ENCODE peak calls at places on chromosomes 13 and 19, in ten cellular contexts. One of them, this sample, is unnamed.

GRCh38 chr13:73334459-73334858 is 275.7 kb downstream of the KLF5 start:
- DNase-seq in CD8-positive, alpha-beta T cell: no peak
- DNase-seq in left ventricle myocardium inferior: no peak
- DNase-seq in uterus: no peak
- DNase-seq in PC-9: peak
- DNase-seq in CD4-positive, alpha-beta T cell: no peak
- DNase-seq in stomach: no peak
- DNase-seq in heart left ventricle: no peak
- DNase-seq in lung: no peak
- DNase-seq in ascending aorta: no peak
- DNase-seq in this sample: peak

GRCh38 chr13:100128373-100128772 is 39.5 kb downstream of the PCCA start:
- DNase-seq in lung: no peak
- DNase-seq in CD4-positive, alpha-beta T cell: no peak
- DNase-seq in heart left ventricle: no peak
- DNase-seq in stomach: no peak
- DNase-seq in left ventricle myocardium inferior: no peak
- DNase-seq in ascending aorta: no peak
- DNase-seq in PC-9: no peak
- DNase-seq in uterus: no peak
- DNase-seq in CD8-positive, alpha-beta T cell: no peak
- DNase-seq in this sample: no peak

GRCh38 chr19:17532116-17532515 is 20.7 kb downstream of the PGLS start:
- DNase-seq in heart left ventricle: no peak
- DNase-seq in CD4-positive, alpha-beta T cell: no peak
- DNase-seq in lung: no peak
- DNase-seq in ascending aorta: no peak
- DNase-seq in stomach: no peak
- DNase-seq in uterus: no peak
- DNase-seq in CD8-positive, alpha-beta T cell: no peak
- DNase-seq in left ventricle myocardium inferior: no peak
- DNase-seq in PC-9: no peak
- DNase-seq in this sample: no peak

GRCh38 chr13:30169442-30169841 is 137.9 kb downstream of the KATNAL1 start:
- DNase-seq in stomach: no peak
- DNase-seq in PC-9: no peak
- DNase-seq in lung: no peak
- DNase-seq in CD8-positive, alpha-beta T cell: no peak
- DNase-seq in ascending aorta: no peak
- DNase-seq in CD4-positive, alpha-beta T cell: no peak
- DNase-seq in left ventricle myocardium inferior: no peak
- DNase-seq in heart left ventricle: no peak
- DNase-seq in uterus: no peak
- DNase-seq in this sample: no peak

GRCh38 chr19:11652056-11652455 is 54.8 kb downstream of the ZNF627 start:
- DNase-seq in uterus: no peak
- DNase-seq in CD8-positive, alpha-beta T cell: no peak
- DNase-seq in PC-9: no peak
- DNase-seq in lung: no peak
- DNase-seq in stomach: no peak
- DNase-seq in CD4-positive, alpha-beta T cell: no peak
- DNase-seq in heart left ventricle: no peak
- DNase-seq in ascending aorta: no peak
- DNase-seq in left ventricle myocardium inferior: no peak
- DNase-seq in this sample: no peak

GRCh38 chr19:44848036-44848804 is 2.1 kb downstream of the NECTIN2 start:
- DNase-seq in left ventricle myocardium inferior: no peak
- DNase-seq in CD8-positive, alpha-beta T cell: no peak
- DNase-seq in uterus: peak
- DNase-seq in lung: no peak
- DNase-seq in ascending aorta: no peak
- DNase-seq in stomach: no peak
- DNase-seq in CD4-positive, alpha-beta T cell: no peak
- DNase-seq in PC-9: no peak
- DNase-seq in heart left ventricle: peak
- DNase-seq in this sample: peak

GRCh38 chr19:29714953-29715694 is at the start of gene C19orf12:
- DNase-seq in CD4-positive, alpha-beta T cell: peak
- DNase-seq in heart left ventricle: peak
- DNase-seq in lung: peak
- DNase-seq in ascending aorta: no peak
- DNase-seq in PC-9: no peak
- DNase-seq in left ventricle myocardium inferior: peak
- DNase-seq in uterus: peak
- DNase-seq in stomach: peak
- DNase-seq in CD8-positive, alpha-beta T cell: peak
- DNase-seq in this sample: peak

GRCh38 chr13:43720780-43721397 is 65.9 kb downstream of the ENOX1 start:
- DNase-seq in CD8-positive, alpha-beta T cell: no peak
- DNase-seq in heart left ventricle: no peak
- DNase-seq in ascending aorta: no peak
- DNase-seq in lung: no peak
- DNase-seq in CD4-positive, alpha-beta T cell: no peak
- DNase-seq in left ventricle myocardium inferior: no peak
- DNase-seq in uterus: no peak
- DNase-seq in stomach: no peak
- DNase-seq in PC-9: peak
- DNase-seq in this sample: no peak

GRCh38 chr13:95485045-95485517 is 67.4 kb upstream of the CLDN10 start:
- DNase-seq in ascending aorta: no peak
- DNase-seq in uterus: no peak
- DNase-seq in CD4-positive, alpha-beta T cell: no peak
- DNase-seq in left ventricle myocardium inferior: no peak
- DNase-seq in lung: no peak
- DNase-seq in stomach: no peak
- DNase-seq in PC-9: no peak
- DNase-seq in heart left ventricle: no peak
- DNase-seq in CD8-positive, alpha-beta T cell: no peak
- DNase-seq in this sample: peak

GRCh38 chr13:46168341-46168740 is 13.6 kb downstream of the LCP1 start:
- DNase-seq in left ventricle myocardium inferior: no peak
- DNase-seq in ascending aorta: no peak
- DNase-seq in CD8-positive, alpha-beta T cell: no peak
- DNase-seq in stomach: no peak
- DNase-seq in lung: no peak
- DNase-seq in PC-9: no peak
- DNase-seq in heart left ventricle: no peak
- DNase-seq in CD4-positive, alpha-beta T cell: no peak
- DNase-seq in uterus: peak
- DNase-seq in this sample: no peak

GRCh38 chr13:48507024-48507423 is 25.9 kb downstream of the RCBTB2 start:
- DNase-seq in uterus: no peak
- DNase-seq in PC-9: no peak
- DNase-seq in stomach: no peak
- DNase-seq in heart left ventricle: no peak
- DNase-seq in lung: no peak
- DNase-seq in ascending aorta: no peak
- DNase-seq in CD4-positive, alpha-beta T cell: no peak
- DNase-seq in left ventricle myocardium inferior: no peak
- DNase-seq in CD8-positive, alpha-beta T cell: no peak
- DNase-seq in this sample: peak

GRCh38 chr13:35621989-35622388 is 145.5 kb upstream of the MAB21L1 start:
- DNase-seq in PC-9: no peak
- DNase-seq in CD8-positive, alpha-beta T cell: no peak
- DNase-seq in CD4-positive, alpha-beta T cell: no peak
- DNase-seq in left ventricle myocardium inferior: no peak
- DNase-seq in heart left ventricle: no peak
- DNase-seq in lung: no peak
- DNase-seq in uterus: no peak
- DNase-seq in stomach: no peak
- DNase-seq in ascending aorta: no peak
- DNase-seq in this sample: no peak

GRCh38 chr19:43611788-43612187 is at the start of gene SRRM5:
- DNase-seq in heart left ventricle: no peak
- DNase-seq in PC-9: no peak
- DNase-seq in stomach: no peak
- DNase-seq in ascending aorta: no peak
- DNase-seq in lung: no peak
- DNase-seq in CD4-positive, alpha-beta T cell: no peak
- DNase-seq in left ventricle myocardium inferior: no peak
- DNase-seq in CD8-positive, alpha-beta T cell: no peak
- DNase-seq in uterus: no peak
- DNase-seq in this sample: no peak

GRCh38 chr19:5031231-5032100 is 62.6 kb downstream of the KDM4B start:
- DNase-seq in CD4-positive, alpha-beta T cell: peak
- DNase-seq in heart left ventricle: peak
- DNase-seq in ascending aorta: no peak
- DNase-seq in PC-9: peak
- DNase-seq in CD8-positive, alpha-beta T cell: peak
- DNase-seq in stomach: peak
- DNase-seq in lung: peak
- DNase-seq in uterus: peak
- DNase-seq in left ventricle myocardium inferior: peak
- DNase-seq in this sample: peak

GRCh38 chr19:29560313-29561075 is 34.7 kb downstream of the VSTM2B start:
- DNase-seq in ascending aorta: no peak
- DNase-seq in CD8-positive, alpha-beta T cell: no peak
- DNase-seq in left ventricle myocardium inferior: no peak
- DNase-seq in uterus: no peak
- DNase-seq in stomach: no peak
- DNase-seq in PC-9: no peak
- DNase-seq in CD4-positive, alpha-beta T cell: no peak
- DNase-seq in lung: no peak
- DNase-seq in heart left ventricle: no peak
- DNase-seq in this sample: no peak

GRCh38 chr13:32669030-32669646 is 82.9 kb downstream of the PDS5B start:
- DNase-seq in uterus: no peak
- DNase-seq in left ventricle myocardium inferior: no peak
- DNase-seq in lung: no peak
- DNase-seq in heart left ventricle: no peak
- DNase-seq in CD8-positive, alpha-beta T cell: no peak
- DNase-seq in stomach: no peak
- DNase-seq in ascending aorta: no peak
- DNase-seq in CD4-positive, alpha-beta T cell: no peak
- DNase-seq in PC-9: peak
- DNase-seq in this sample: peak

GRCh38 chr13:47798194-47798593 is 202.9 kb downstream of the SUCLA2 start:
- DNase-seq in CD8-positive, alpha-beta T cell: no peak
- DNase-seq in PC-9: no peak
- DNase-seq in CD4-positive, alpha-beta T cell: no peak
- DNase-seq in left ventricle myocardium inferior: no peak
- DNase-seq in heart left ventricle: no peak
- DNase-seq in stomach: no peak
- DNase-seq in ascending aorta: no peak
- DNase-seq in uterus: no peak
- DNase-seq in lung: no peak
- DNase-seq in this sample: no peak

GRCh38 chr13:80048802-80049201 is 292.1 kb downstream of the SPRY2 start:
- DNase-seq in CD4-positive, alpha-beta T cell: peak
- DNase-seq in uterus: peak
- DNase-seq in PC-9: peak
- DNase-seq in ascending aorta: peak
- DNase-seq in lung: peak
- DNase-seq in heart left ventricle: peak
- DNase-seq in CD8-positive, alpha-beta T cell: peak
- DNase-seq in stomach: peak
- DNase-seq in left ventricle myocardium inferior: peak
- DNase-seq in this sample: peak

GRCh38 chr19:49057636-49058234 is at the start of gene CGB7:
- DNase-seq in CD8-positive, alpha-beta T cell: no peak
- DNase-seq in left ventricle myocardium inferior: peak
- DNase-seq in CD4-positive, alpha-beta T cell: peak
- DNase-seq in ascending aorta: no peak
- DNase-seq in heart left ventricle: peak
- DNase-seq in lung: peak
- DNase-seq in PC-9: no peak
- DNase-seq in uterus: peak
- DNase-seq in stomach: peak
- DNase-seq in this sample: peak
- TF ChIP-seq CTCF in CD8-positive, alpha-beta T cell: no peak
- TF ChIP-seq CTCF in left ventricle myocardium inferior: no peak
- TF ChIP-seq CTCF in CD4-positive, alpha-beta T cell: no peak
- TF ChIP-seq CTCF in ascending aorta: no peak
- TF ChIP-seq CTCF in heart left ventricle: no peak
- TF ChIP-seq CTCF in lung: no peak
- TF ChIP-seq CTCF in PC-9: no peak
- TF ChIP-seq CTCF in uterus: no peak
- TF ChIP-seq CTCF in stomach: no peak
- TF ChIP-seq CTCF in this sample: no peak

GRCh38 chr19:32861596-32861995 is 8.0 kb downstream of the SLC7A9 start:
- DNase-seq in lung: no peak
- DNase-seq in uterus: no peak
- DNase-seq in stomach: no peak
- DNase-seq in ascending aorta: no peak
- DNase-seq in PC-9: no peak
- DNase-seq in CD8-positive, alpha-beta T cell: no peak
- DNase-seq in heart left ventricle: no peak
- DNase-seq in CD4-positive, alpha-beta T cell: no peak
- DNase-seq in left ventricle myocardium inferior: no peak
- DNase-seq in this sample: no peak
- H3K27ac ChIP-seq in lung: no peak
- H3K27ac ChIP-seq in uterus: no peak
- H3K27ac ChIP-seq in stomach: no peak
- H3K27ac ChIP-seq in ascending aorta: no peak
- H3K27ac ChIP-seq in PC-9: no peak
- H3K27ac ChIP-seq in CD8-positive, alpha-beta T cell: no peak
- H3K27ac ChIP-seq in heart left ventricle: no peak
- H3K27ac ChIP-seq in CD4-positive, alpha-beta T cell: no peak
- H3K27ac ChIP-seq in left ventricle myocardium inferior: no peak
- H3K27ac ChIP-seq in this sample: no peak

DNA sequence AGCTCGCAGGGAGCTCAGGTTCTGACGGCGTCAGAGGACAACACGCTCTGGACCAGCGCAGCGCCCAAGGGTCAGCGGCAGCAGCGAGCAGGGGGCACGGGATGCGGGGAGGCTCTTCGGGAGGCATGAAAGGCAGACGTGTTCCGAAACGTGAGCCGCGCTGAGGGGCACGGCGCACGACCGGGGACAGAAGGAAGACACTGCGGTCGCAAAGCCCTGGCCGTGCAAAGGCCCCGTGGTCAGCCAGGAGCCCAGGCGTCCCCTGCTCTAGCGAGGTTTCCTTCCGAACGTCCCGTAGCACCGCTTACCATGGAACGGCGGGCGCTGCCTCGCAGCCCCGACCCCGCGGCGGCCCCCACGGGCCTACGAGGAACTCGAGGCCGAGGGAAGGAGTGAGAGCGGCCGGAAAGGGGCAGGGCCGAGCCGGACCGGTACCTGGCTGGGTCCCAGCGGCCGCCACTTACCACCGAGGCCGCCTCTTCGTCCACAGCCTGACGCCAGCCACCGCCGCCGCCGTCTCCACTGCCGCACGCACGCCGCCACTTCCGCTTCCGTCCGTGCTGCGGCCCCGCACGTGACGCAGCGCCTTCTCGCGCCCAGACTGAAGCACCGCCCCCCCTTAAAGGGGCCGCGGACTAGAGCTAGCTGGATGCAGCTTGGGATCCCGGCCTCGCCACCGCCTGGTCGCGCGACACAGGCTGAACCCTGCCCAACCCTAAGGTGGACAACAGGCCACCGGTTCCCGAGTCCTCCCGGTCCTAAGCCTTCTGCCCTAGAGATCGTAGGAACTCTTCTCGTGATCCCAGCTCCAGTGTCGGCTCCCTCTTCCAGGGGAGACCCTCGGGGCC is 9.4 kb downstream of the ABHD17A start:
- DNase-seq in CD4-positive, alpha-beta T cell: peak
- DNase-seq in CD8-positive, alpha-beta T cell: peak
- DNase-seq in lung: peak
- DNase-seq in left ventricle myocardium inferior: peak
- DNase-seq in uterus: peak
- DNase-seq in ascending aorta: peak
- DNase-seq in PC-9: peak
- DNase-seq in heart left ventricle: peak
- DNase-seq in stomach: peak
- DNase-seq in this sample: peak
- TF ChIP-seq CTCF in CD4-positive, alpha-beta T cell: no peak
- TF ChIP-seq CTCF in CD8-positive, alpha-beta T cell: no peak
- TF ChIP-seq CTCF in lung: no peak
- TF ChIP-seq CTCF in left ventricle myocardium inferior: no peak
- TF ChIP-seq CTCF in uterus: no peak
- TF ChIP-seq CTCF in ascending aorta: no peak
- TF ChIP-seq CTCF in PC-9: no peak
- TF ChIP-seq CTCF in heart left ventricle: no peak
- TF ChIP-seq CTCF in stomach: no peak
- TF ChIP-seq CTCF in this sample: no peak

GRCh38 chr19:38661166-38661565 is 13.7 kb downstream of the ACTN4 start:
- DNase-seq in PC-9: no peak
- DNase-seq in CD8-positive, alpha-beta T cell: no peak
- DNase-seq in lung: no peak
- DNase-seq in left ventricle myocardium inferior: no peak
- DNase-seq in stomach: no peak
- DNase-seq in uterus: no peak
- DNase-seq in heart left ventricle: no peak
- DNase-seq in ascending aorta: no peak
- DNase-seq in CD4-positive, alpha-beta T cell: no peak
- DNase-seq in this sample: no peak
- H3K27ac ChIP-seq in PC-9: peak
- H3K27ac ChIP-seq in CD8-positive, alpha-beta T cell: no peak
- H3K27ac ChIP-seq in lung: peak
- H3K27ac ChIP-seq in left ventricle myocardium inferior: peak
- H3K27ac ChIP-seq in stomach: peak
- H3K27ac ChIP-seq in uterus: peak
- H3K27ac ChIP-seq in heart left ventricle: peak
- H3K27ac ChIP-seq in ascending aorta: peak
- H3K27ac ChIP-seq in CD4-positive, alpha-beta T cell: no peak
- H3K27ac ChIP-seq in this sample: peak